ENCODE peak calls at places on chromosomes 4 and X, in seven cellular contexts. S is H9, K is IMR-90, G is neuronal stem cell, Z is mesendoderm, M is H1, P is trophoblast cell. O is an unnamed sample. For H3K79me1, the result is how much of the 10 kb centered on the place peaks cover.

GRCh38 chr4:138558886-138559285 is 316.7 kb upstream of the SLC7A11 start:
- DNase-seq in S (no peak), K (no peak), G (no peak), Z (no peak), M (no peak), P (no peak), O (no peak)

GRCh38 chr4:126779446-126780166 is 853.2 kb upstream of the INTU start:
- DNase-seq in S (no peak), K (no peak), G (no peak), Z (no peak), M (no peak), P (no peak), O (no peak)

GRCh38 chr4:179372242-179372641 is 1930.0 kb upstream of the AGA start:
- DNase-seq in S (no peak), K (no peak), G (no peak), Z (no peak), M (no peak), P (no peak), O (no peak)

GRCh38 chr4:67198757-67199156 is 346.5 kb downstream of the CENPC start:
- DNase-seq in S (peak), K (no peak), G (no peak), Z (peak), M (no peak), P (no peak), O (peak)

GRCh38 chrX:118688935-118689334 is 38.5 kb upstream of the IL13RA1 start:
- DNase-seq in S (no peak), K (no peak), G (no peak), Z (no peak), M (no peak), P (no peak), O (no peak)

GRCh38 chr4:92100980-92101379 is 202.8 kb upstream of the GRID2 start:
- DNase-seq in S (no peak), K (no peak), G (no peak), Z (no peak), M (no peak), P (no peak), O (no peak)

GRCh38 chr4:20327808-20328207 is 76.1 kb downstream of the SLIT2 start:
- DNase-seq in S (no peak), K (no peak), G (no peak), Z (no peak), M (no peak), P (no peak), O (no peak)

GRCh38 chr4:102627831-102628523 is 126.8 kb downstream of the NFKB1 start:
- DNase-seq in S (no peak), K (peak), G (no peak), Z (no peak), M (no peak), P (no peak), O (peak)

GRCh38 chr4:84451546-84451945 is 47.5 kb downstream of the NKX6-1 start:
- DNase-seq in S (no peak), K (no peak), G (no peak), Z (peak), M (no peak), P (no peak), O (peak)

GRCh38 chr4:3322059-3322550 is 29.3 kb downstream of the RGS12 start:
- DNase-seq in S (no peak), K (peak), G (peak), Z (no peak), M (no peak), P (no peak), O (peak)

GRCh38 chr4:898123-898522 is 34.0 kb downstream of the GAK start:
- DNase-seq in S (no peak), K (no peak), G (no peak), Z (no peak), M (no peak), P (no peak), O (no peak)

GRCh38 chr4:89129080-89129640 is 17.8 kb downstream of the TIGD2 start:
- DNase-seq in S (no peak), K (peak), G (no peak), Z (no peak), M (no peak), P (no peak), O (peak)

GRCh38 chr4:54227261-54228063 is 1.6 kb upstream of the PDGFRA start:
- DNase-seq in S (peak), K (peak), G (peak), Z (peak), M (no peak), P (no peak), O (peak)

GRCh38 chr4:102842367-102842766 is 15.0 kb upstream of the UBE2D3 start:
- DNase-seq in S (no peak), K (no peak), G (no peak), Z (no peak), M (no peak), P (no peak), O (no peak)

GRCh38 chrX:49249071-49249470 is 13.8 kb downstream of the CCDC22 start:
- DNase-seq in S (no peak), K (no peak), G (no peak), Z (no peak), M (no peak), P (no peak), O (no peak)
- H3K79me1 ChIP-seq in S (under half), K (under half), G (under half), Z (under half), M (under half), P (under half), O (under half)

GRCh38 chrX:39871648-39872047 is 226.1 kb downstream of the BCOR start:
- DNase-seq in S (no peak), K (no peak), G (no peak), Z (no peak), M (no peak), P (no peak), O (no peak)

GRCh38 chrX:39875834-39876625 is 221.7 kb downstream of the BCOR start:
- DNase-seq in S (no peak), K (no peak), G (no peak), Z (no peak), M (no peak), P (no peak), O (no peak)

GRCh38 chrX:39873111-39873510 is 224.6 kb downstream of the BCOR start:
- DNase-seq in S (no peak), K (no peak), G (no peak), Z (no peak), M (no peak), P (no peak), O (no peak)

GRCh38 chrX:39877919-39878318 is 219.8 kb downstream of the BCOR start:
- DNase-seq in S (peak), K (no peak), G (no peak), Z (no peak), M (no peak), P (no peak), O (no peak)

GRCh38 chrX:39874202-39874816 is 223.4 kb downstream of the BCOR start:
- DNase-seq in S (no peak), K (peak), G (no peak), Z (no peak), M (no peak), P (no peak), O (no peak)
- H3K79me1 ChIP-seq in S (under half), K (under half), G (under half), Z (under half), M (under half), P (under half), O (under half)

DNA sequence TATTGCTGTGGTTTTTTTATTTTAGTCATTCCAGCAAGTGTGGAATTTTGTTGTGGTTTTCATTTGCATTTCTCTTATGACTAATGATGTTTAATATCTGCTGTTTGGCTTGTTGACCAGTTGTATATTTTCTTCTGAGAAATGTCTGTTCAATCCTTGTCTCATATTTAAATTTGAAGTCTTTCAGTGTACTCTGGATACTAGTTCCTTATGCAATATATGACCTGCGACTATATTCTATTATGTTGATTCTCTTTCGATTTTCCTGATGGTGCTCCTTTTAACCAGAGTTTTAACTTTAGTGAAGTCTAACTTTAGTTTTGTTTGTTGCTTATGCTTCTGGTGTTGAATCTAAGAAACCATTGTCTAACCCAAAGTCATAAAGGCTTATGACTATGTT is 1528.0 kb downstream of the TECRL start:
- DNase-seq in S (no peak), K (no peak), G (no peak), Z (no peak), M (no peak), P (no peak), O (no peak)
- H3K79me1 ChIP-seq in S (under half), K (under half), G (under half), Z (under half), M (under half), P (under half), O (under half)

GRCh38 chr4:8790749-8791148 is 80.9 kb downstream of the HMX1 start:
- DNase-seq in S (no peak), K (no peak), G (no peak), Z (no peak), M (no peak), P (no peak), O (no peak)
- H3K79me1 ChIP-seq in S (under half), K (under half), G (under half), Z (under half), M (under half), P (under half), O (under half)

O was measured in mesenchymal stem cell.